ENCODE peak calls at places on chromosomes 16 and 17, in six cellular contexts. One of them, this sample, is unnamed.

GRCh38 chr17:76524598-76525512 is 12.7 kb downstream of the CYGB start:
- DNase-seq in NCI-H1694 treated with DMSO at 0.1 percent for 48 hours: no peak
- DNase-seq in effector CD4-positive, alpha-beta T cell: no peak
- DNase-seq in T-cell: no peak
- DNase-seq in NCI-H460: peak; percentile 66
- DNase-seq in activated CD8-positive, alpha-beta memory T cell treated with anti-CD3 and anti-CD28 coated beads, Interleukin-2, amount 50 U/mL, for 48 hours: no peak
- DNase-seq in this sample: no peak

GRCh38 chr17:2709173-2709661 is 2.3 kb downstream of the CLUH start:
- DNase-seq in NCI-H1694 treated with DMSO at 0.1 percent for 48 hours: no peak
- DNase-seq in NCI-H460: peak; percentile 27
- DNase-seq in T-cell: no peak
- DNase-seq in effector CD4-positive, alpha-beta T cell: no peak
- DNase-seq in activated CD8-positive, alpha-beta memory T cell treated with anti-CD3 and anti-CD28 coated beads, Interleukin-2, amount 50 U/mL, for 48 hours: no peak
- DNase-seq in this sample: no peak

GRCh38 chr16:2826591-2827480 is 3.3 kb upstream of the ZG16B start:
- DNase-seq in activated CD8-positive, alpha-beta memory T cell treated with anti-CD3 and anti-CD28 coated beads, Interleukin-2, amount 50 U/mL, for 48 hours: no peak
- DNase-seq in NCI-H1694 treated with DMSO at 0.1 percent for 48 hours: no peak
- DNase-seq in NCI-H460: no peak
- DNase-seq in effector CD4-positive, alpha-beta T cell: no peak
- DNase-seq in T-cell: no peak
- DNase-seq in this sample: no peak

GRCh38 chr16:89828870-89829629 is 775 bp downstream of the SPIRE2 start:
- DNase-seq in NCI-H1694 treated with DMSO at 0.1 percent for 48 hours: no peak
- DNase-seq in effector CD4-positive, alpha-beta T cell: no peak
- DNase-seq in NCI-H460: no peak
- DNase-seq in T-cell: no peak
- DNase-seq in activated CD8-positive, alpha-beta memory T cell treated with anti-CD3 and anti-CD28 coated beads, Interleukin-2, amount 50 U/mL, for 48 hours: no peak
- DNase-seq in this sample: no peak

GRCh38 chr16:80253741-80254140 is 287.1 kb upstream of the DYNLRB2 start:
- DNase-seq in NCI-H1694 treated with DMSO at 0.1 percent for 48 hours: no peak
- DNase-seq in activated CD8-positive, alpha-beta memory T cell treated with anti-CD3 and anti-CD28 coated beads, Interleukin-2, amount 50 U/mL, for 48 hours: no peak
- DNase-seq in NCI-H460: no peak
- DNase-seq in T-cell: no peak
- DNase-seq in effector CD4-positive, alpha-beta T cell: no peak
- DNase-seq in this sample: no peak

GRCh38 chr17:348692-349425 is 3.7 kb downstream of the RPH3AL start:
- DNase-seq in NCI-H460: peak; percentile 95
- DNase-seq in activated CD8-positive, alpha-beta memory T cell treated with anti-CD3 and anti-CD28 coated beads, Interleukin-2, amount 50 U/mL, for 48 hours: no peak
- DNase-seq in NCI-H1694 treated with DMSO at 0.1 percent for 48 hours: no peak
- DNase-seq in T-cell: no peak
- DNase-seq in effector CD4-positive, alpha-beta T cell: no peak
- DNase-seq in this sample: no peak

GRCh38 chr17:51275381-51275780 is 15.0 kb downstream of the UTP18 start:
- DNase-seq in NCI-H460: no peak
- DNase-seq in T-cell: no peak
- DNase-seq in activated CD8-positive, alpha-beta memory T cell treated with anti-CD3 and anti-CD28 coated beads, Interleukin-2, amount 50 U/mL, for 48 hours: no peak
- DNase-seq in NCI-H1694 treated with DMSO at 0.1 percent for 48 hours: no peak
- DNase-seq in effector CD4-positive, alpha-beta T cell: no peak
- DNase-seq in this sample: no peak

GRCh38 chr16:11672206-11673090 is 4.2 kb downstream of the SNN start:
- DNase-seq in effector CD4-positive, alpha-beta T cell: no peak
- DNase-seq in T-cell: peak; percentile 48
- DNase-seq in activated CD8-positive, alpha-beta memory T cell treated with anti-CD3 and anti-CD28 coated beads, Interleukin-2, amount 50 U/mL, for 48 hours: no peak
- DNase-seq in NCI-H1694 treated with DMSO at 0.1 percent for 48 hours: no peak
- DNase-seq in NCI-H460: no peak
- DNase-seq in this sample: no peak

GRCh38 chr17:8160741-8161221 is 2.0 kb downstream of the VAMP2 start:
- DNase-seq in NCI-H460: no peak
- DNase-seq in effector CD4-positive, alpha-beta T cell: no peak
- DNase-seq in T-cell: no peak
- DNase-seq in activated CD8-positive, alpha-beta memory T cell treated with anti-CD3 and anti-CD28 coated beads, Interleukin-2, amount 50 U/mL, for 48 hours: no peak
- DNase-seq in NCI-H1694 treated with DMSO at 0.1 percent for 48 hours: no peak
- DNase-seq in this sample: no peak

GRCh38 chr16:80804451-80805383 is at the start of gene CDYL2:
- DNase-seq in activated CD8-positive, alpha-beta memory T cell treated with anti-CD3 and anti-CD28 coated beads, Interleukin-2, amount 50 U/mL, for 48 hours: peak; percentile 68
- DNase-seq in effector CD4-positive, alpha-beta T cell: peak; percentile 12
- DNase-seq in NCI-H460: peak; percentile 17
- DNase-seq in T-cell: no peak
- DNase-seq in NCI-H1694 treated with DMSO at 0.1 percent for 48 hours: no peak
- DNase-seq in this sample: no peak

GRCh38 chr17:801660-802059 is 19.5 kb downstream of the MRM3 start:
- DNase-seq in NCI-H1694 treated with DMSO at 0.1 percent for 48 hours: no peak
- DNase-seq in activated CD8-positive, alpha-beta memory T cell treated with anti-CD3 and anti-CD28 coated beads, Interleukin-2, amount 50 U/mL, for 48 hours: no peak
- DNase-seq in effector CD4-positive, alpha-beta T cell: no peak
- DNase-seq in NCI-H460: no peak
- DNase-seq in T-cell: no peak
- DNase-seq in this sample: no peak

GRCh38 chr16:85553436-85554113 is 59.5 kb upstream of the GSE1 start:
- DNase-seq in NCI-H460: no peak
- DNase-seq in activated CD8-positive, alpha-beta memory T cell treated with anti-CD3 and anti-CD28 coated beads, Interleukin-2, amount 50 U/mL, for 48 hours: peak; percentile 77
- DNase-seq in T-cell: peak; percentile 41
- DNase-seq in NCI-H1694 treated with DMSO at 0.1 percent for 48 hours: no peak
- DNase-seq in effector CD4-positive, alpha-beta T cell: peak; percentile 8
- DNase-seq in this sample: peak; percentile 59

GRCh38 chr16:24319415-24319814 is 63.3 kb downstream of the CACNG3 start:
- DNase-seq in activated CD8-positive, alpha-beta memory T cell treated with anti-CD3 and anti-CD28 coated beads, Interleukin-2, amount 50 U/mL, for 48 hours: no peak
- DNase-seq in T-cell: no peak
- DNase-seq in NCI-H1694 treated with DMSO at 0.1 percent for 48 hours: no peak
- DNase-seq in NCI-H460: no peak
- DNase-seq in effector CD4-positive, alpha-beta T cell: no peak
- DNase-seq in this sample: no peak

GRCh38 chr17:43880420-43880991 is 26.8 kb downstream of the MPP2 start:
- DNase-seq in NCI-H460: peak; percentile 70
- DNase-seq in activated CD8-positive, alpha-beta memory T cell treated with anti-CD3 and anti-CD28 coated beads, Interleukin-2, amount 50 U/mL, for 48 hours: peak; percentile 75
- DNase-seq in effector CD4-positive, alpha-beta T cell: no peak
- DNase-seq in T-cell: no peak
- DNase-seq in NCI-H1694 treated with DMSO at 0.1 percent for 48 hours: no peak
- DNase-seq in this sample: peak; percentile 22

GRCh38 chr16:9557713-9558112 is 466.3 kb downstream of the HAPSTR1 start:
- DNase-seq in T-cell: no peak
- DNase-seq in activated CD8-positive, alpha-beta memory T cell treated with anti-CD3 and anti-CD28 coated beads, Interleukin-2, amount 50 U/mL, for 48 hours: no peak
- DNase-seq in effector CD4-positive, alpha-beta T cell: no peak
- DNase-seq in NCI-H460: no peak
- DNase-seq in NCI-H1694 treated with DMSO at 0.1 percent for 48 hours: no peak
- DNase-seq in this sample: no peak

GRCh38 chr16:84598391-84598750 is 19.5 kb downstream of the COTL1 start:
- DNase-seq in activated CD8-positive, alpha-beta memory T cell treated with anti-CD3 and anti-CD28 coated beads, Interleukin-2, amount 50 U/mL, for 48 hours: no peak
- DNase-seq in NCI-H1694 treated with DMSO at 0.1 percent for 48 hours: no peak
- DNase-seq in effector CD4-positive, alpha-beta T cell: no peak
- DNase-seq in T-cell: no peak
- DNase-seq in NCI-H460: no peak
- DNase-seq in this sample: no peak

GRCh38 chr17:46182961-46183360 is 10.3 kb downstream of the KANSL1 start:
- DNase-seq in effector CD4-positive, alpha-beta T cell: no peak
- DNase-seq in T-cell: no peak
- DNase-seq in NCI-H1694 treated with DMSO at 0.1 percent for 48 hours: no peak
- DNase-seq in NCI-H460: no peak
- DNase-seq in activated CD8-positive, alpha-beta memory T cell treated with anti-CD3 and anti-CD28 coated beads, Interleukin-2, amount 50 U/mL, for 48 hours: no peak
- DNase-seq in this sample: no peak

GRCh38 chr17:45294506-45294905 is 22.3 kb downstream of the MAP3K14 start:
- DNase-seq in NCI-H460: no peak
- DNase-seq in effector CD4-positive, alpha-beta T cell: no peak
- DNase-seq in activated CD8-positive, alpha-beta memory T cell treated with anti-CD3 and anti-CD28 coated beads, Interleukin-2, amount 50 U/mL, for 48 hours: no peak
- DNase-seq in T-cell: no peak
- DNase-seq in NCI-H1694 treated with DMSO at 0.1 percent for 48 hours: no peak
- DNase-seq in this sample: no peak

GRCh38 chr17:33602981-33603380 is 309.9 kb upstream of the ASIC2 start:
- DNase-seq in activated CD8-positive, alpha-beta memory T cell treated with anti-CD3 and anti-CD28 coated beads, Interleukin-2, amount 50 U/mL, for 48 hours: no peak
- DNase-seq in effector CD4-positive, alpha-beta T cell: no peak
- DNase-seq in NCI-H1694 treated with DMSO at 0.1 percent for 48 hours: no peak
- DNase-seq in NCI-H460: no peak
- DNase-seq in T-cell: no peak
- DNase-seq in this sample: no peak

GRCh38 chr17:69093279-69093789 is 32.6 kb upstream of the ABCA9 start:
- DNase-seq in effector CD4-positive, alpha-beta T cell: no peak
- DNase-seq in activated CD8-positive, alpha-beta memory T cell treated with anti-CD3 and anti-CD28 coated beads, Interleukin-2, amount 50 U/mL, for 48 hours: no peak
- DNase-seq in T-cell: no peak
- DNase-seq in NCI-H1694 treated with DMSO at 0.1 percent for 48 hours: no peak
- DNase-seq in NCI-H460: no peak
- DNase-seq in this sample: no peak

GRCh38 chr17:76568771-76569170 is 16.9 kb downstream of the ST6GALNAC2 start:
- DNase-seq in activated CD8-positive, alpha-beta memory T cell treated with anti-CD3 and anti-CD28 coated beads, Interleukin-2, amount 50 U/mL, for 48 hours: no peak
- DNase-seq in NCI-H1694 treated with DMSO at 0.1 percent for 48 hours: no peak
- DNase-seq in NCI-H460: no peak
- DNase-seq in effector CD4-positive, alpha-beta T cell: no peak
- DNase-seq in T-cell: no peak
- DNase-seq in this sample: no peak

GRCh38 chr16:85425061-85425662 is 188.0 kb upstream of the GSE1 start:
- DNase-seq in effector CD4-positive, alpha-beta T cell: no peak
- DNase-seq in NCI-H460: no peak
- DNase-seq in T-cell: no peak
- DNase-seq in activated CD8-positive, alpha-beta memory T cell treated with anti-CD3 and anti-CD28 coated beads, Interleukin-2, amount 50 U/mL, for 48 hours: no peak
- DNase-seq in NCI-H1694 treated with DMSO at 0.1 percent for 48 hours: no peak
- DNase-seq in this sample: no peak

GRCh38 chr16:546909-547770 is 13.1 kb upstream of the PRR35 start:
- DNase-seq in NCI-H460: peak; percentile 51
- DNase-seq in NCI-H1694 treated with DMSO at 0.1 percent for 48 hours: peak; percentile 46
- DNase-seq in effector CD4-positive, alpha-beta T cell: peak; percentile 37
- DNase-seq in activated CD8-positive, alpha-beta memory T cell treated with anti-CD3 and anti-CD28 coated beads, Interleukin-2, amount 50 U/mL, for 48 hours: peak; percentile 76
- DNase-seq in T-cell: peak; percentile 43
- DNase-seq in this sample: no peak

GRCh38 chr17:44970136-44970737 is 2.1 kb upstream of the C1QL1 start:
- DNase-seq in T-cell: no peak
- DNase-seq in NCI-H1694 treated with DMSO at 0.1 percent for 48 hours: peak; percentile 73
- DNase-seq in effector CD4-positive, alpha-beta T cell: no peak
- DNase-seq in activated CD8-positive, alpha-beta memory T cell treated with anti-CD3 and anti-CD28 coated beads, Interleukin-2, amount 50 U/mL, for 48 hours: no peak
- DNase-seq in NCI-H460: no peak
- DNase-seq in this sample: no peak

GRCh38 chr17:21186399-21187187 is 27.4 kb downstream of the TMEM11 start:
- DNase-seq in NCI-H1694 treated with DMSO at 0.1 percent for 48 hours: no peak
- DNase-seq in NCI-H460: no peak
- DNase-seq in activated CD8-positive, alpha-beta memory T cell treated with anti-CD3 and anti-CD28 coated beads, Interleukin-2, amount 50 U/mL, for 48 hours: no peak
- DNase-seq in effector CD4-positive, alpha-beta T cell: no peak
- DNase-seq in T-cell: no peak
- DNase-seq in this sample: no peak

GRCh38 chr17:2262146-2262587 is 41.4 kb downstream of the SMG6 start:
- DNase-seq in T-cell: no peak
- DNase-seq in activated CD8-positive, alpha-beta memory T cell treated with anti-CD3 and anti-CD28 coated beads, Interleukin-2, amount 50 U/mL, for 48 hours: no peak
- DNase-seq in effector CD4-positive, alpha-beta T cell: no peak
- DNase-seq in NCI-H1694 treated with DMSO at 0.1 percent for 48 hours: no peak
- DNase-seq in NCI-H460: no peak
- DNase-seq in this sample: no peak

GRCh38 chr16:80309178-80309577 is 231.6 kb upstream of the DYNLRB2 start:
- DNase-seq in NCI-H460: no peak
- DNase-seq in T-cell: no peak
- DNase-seq in NCI-H1694 treated with DMSO at 0.1 percent for 48 hours: no peak
- DNase-seq in effector CD4-positive, alpha-beta T cell: no peak
- DNase-seq in activated CD8-positive, alpha-beta memory T cell treated with anti-CD3 and anti-CD28 coated beads, Interleukin-2, amount 50 U/mL, for 48 hours: no peak
- DNase-seq in this sample: no peak

GRCh38 chr16:7115898-7116297 is 216.7 kb upstream of the RBFOX1 start:
- DNase-seq in effector CD4-positive, alpha-beta T cell: no peak
- DNase-seq in T-cell: no peak
- DNase-seq in NCI-H460: no peak
- DNase-seq in NCI-H1694 treated with DMSO at 0.1 percent for 48 hours: no peak
- DNase-seq in activated CD8-positive, alpha-beta memory T cell treated with anti-CD3 and anti-CD28 coated beads, Interleukin-2, amount 50 U/mL, for 48 hours: no peak
- DNase-seq in this sample: no peak

GRCh38 chr16:71927383-71927782 is 32.1 kb downstream of the IST1 start:
- DNase-seq in T-cell: no peak
- DNase-seq in activated CD8-positive, alpha-beta memory T cell treated with anti-CD3 and anti-CD28 coated beads, Interleukin-2, amount 50 U/mL, for 48 hours: no peak
- DNase-seq in effector CD4-positive, alpha-beta T cell: no peak
- DNase-seq in NCI-H1694 treated with DMSO at 0.1 percent for 48 hours: no peak
- DNase-seq in NCI-H460: no peak
- DNase-seq in this sample: peak; percentile 42

GRCh38 chr17:59292174-59292523 is 39.3 kb upstream of the YPEL2 start:
- DNase-seq in activated CD8-positive, alpha-beta memory T cell treated with anti-CD3 and anti-CD28 coated beads, Interleukin-2, amount 50 U/mL, for 48 hours: no peak
- DNase-seq in effector CD4-positive, alpha-beta T cell: no peak
- DNase-seq in NCI-H460: no peak
- DNase-seq in T-cell: no peak
- DNase-seq in NCI-H1694 treated with DMSO at 0.1 percent for 48 hours: no peak
- DNase-seq in this sample: no peak

GRCh38 chr17:41464682-41465081 is 2.5 kb downstream of the KRT32 start:
- DNase-seq in effector CD4-positive, alpha-beta T cell: no peak
- DNase-seq in NCI-H1694 treated with DMSO at 0.1 percent for 48 hours: no peak
- DNase-seq in NCI-H460: peak; percentile 34
- DNase-seq in T-cell: no peak
- DNase-seq in activated CD8-positive, alpha-beta memory T cell treated with anti-CD3 and anti-CD28 coated beads, Interleukin-2, amount 50 U/mL, for 48 hours: no peak
- DNase-seq in this sample: peak; percentile 79

GRCh38 chr16:86134802-86135461 is 236.0 kb downstream of the IRF8 start:
- DNase-seq in NCI-H460: no peak
- DNase-seq in T-cell: no peak
- DNase-seq in activated CD8-positive, alpha-beta memory T cell treated with anti-CD3 and anti-CD28 coated beads, Interleukin-2, amount 50 U/mL, for 48 hours: no peak
- DNase-seq in NCI-H1694 treated with DMSO at 0.1 percent for 48 hours: no peak
- DNase-seq in effector CD4-positive, alpha-beta T cell: no peak
- DNase-seq in this sample: no peak

GRCh38 chr16:87964049-87964448 is 12.8 kb downstream of the BANP start:
- DNase-seq in NCI-H460: no peak
- DNase-seq in T-cell: no peak
- DNase-seq in activated CD8-positive, alpha-beta memory T cell treated with anti-CD3 and anti-CD28 coated beads, Interleukin-2, amount 50 U/mL, for 48 hours: no peak
- DNase-seq in effector CD4-positive, alpha-beta T cell: no peak
- DNase-seq in NCI-H1694 treated with DMSO at 0.1 percent for 48 hours: no peak
- DNase-seq in this sample: no peak

GRCh38 chr17:81101614-81102306 is 63.5 kb upstream of the PVALEF start:
- DNase-seq in effector CD4-positive, alpha-beta T cell: peak; percentile 85
- DNase-seq in activated CD8-positive, alpha-beta memory T cell treated with anti-CD3 and anti-CD28 coated beads, Interleukin-2, amount 50 U/mL, for 48 hours: peak; percentile 95
- DNase-seq in NCI-H1694 treated with DMSO at 0.1 percent for 48 hours: peak; percentile 55
- DNase-seq in T-cell: peak; percentile 88
- DNase-seq in NCI-H460: peak; percentile 76
- DNase-seq in this sample: peak; percentile 75